ENCODE peak calls at places on chromosomes 4 and X, in six cellular contexts. E is ovary; S is activated T-cell treated with anti-CD3 and anti-CD28 coated beads, Interleukin-2, amount 50 U/mL, for 72 hours; T is left ventricle myocardium inferior; K is posterior vena cava; D is nephron progenitor cell. R is an unnamed sample.

GRCh38 chr4:79576480-79576803 is 168.4 kb upstream of the GK2 start:
- DNase-seq in E (no peak), S (no peak), T (no peak), K (no peak), D (peak), R (no peak)

GRCh38 chrX:16484338-16484737 is 165.6 kb upstream of the S100G start:
- DNase-seq in E (no peak), S (peak), T (no peak), K (no peak), D (no peak), R (no peak)

GRCh38 chr4:107619731-107620130 is 100.3 kb downstream of the PAPSS1 start:
- DNase-seq in E (no peak), S (no peak), T (no peak), K (no peak), D (no peak), R (no peak)

GRCh38 chrX:31093639-31093975 is 21.8 kb upstream of the FTHL17 start:
- DNase-seq in E (no peak), S (no peak), T (no peak), K (no peak), D (no peak), R (no peak)

GRCh38 chr4:2073808-2074481 is 14.8 kb downstream of the NAT8L start:
- DNase-seq in E (no peak), S (no peak), T (no peak), K (peak), D (no peak), R (no peak)

GRCh38 chrX:437636-438390 is 51.1 kb upstream of the PPP2R3B start:
- DNase-seq in E (no peak), S (peak), T (no peak), K (peak), D (no peak), R (peak)

GRCh38 chr4:158356331-158356730 is 146.0 kb downstream of the TMEM144 start:
- DNase-seq in E (no peak), S (no peak), T (no peak), K (no peak), D (no peak), R (no peak)

GRCh38 chr4:99679204-99679603 is 21.6 kb upstream of the C4orf54 start:
- DNase-seq in E (peak), S (no peak), T (peak), K (no peak), D (no peak), R (peak)

R was measured in psoas muscle.